ENCODE peak calls at places on chromosome 18, in six cellular contexts. C, F, P, R, L and W are unnamed samples.

GRCh38 chr18:3541549-3542386 is 91.8 kb downstream of the TGIF1 start:
- DNase-seq in C (no peak), F (no peak), P (no peak), R (no peak), L (no peak), W (no peak)

GRCh38 chr18:56756971-56757370 is 105.8 kb downstream of the WDR7 start:
- DNase-seq in C (no peak), F (peak; percentile 13), P (no peak), R (peak; percentile 36), L (no peak), W (no peak)

GRCh38 chr18:38940863-38941531 is 1375.4 kb upstream of the CELF4 start:
- DNase-seq in C (no peak), F (no peak), P (peak; percentile 57), R (no peak), L (peak; percentile 1), W (no peak)

GRCh38 chr18:29594494-29594893 is 1417.6 kb upstream of the CDH2 start:
- DNase-seq in C (no peak), F (no peak), P (no peak), R (no peak), L (no peak), W (no peak)

GRCh38 chr18:3655637-3656050 is 205.7 kb downstream of the TGIF1 start:
- DNase-seq in C (no peak), F (no peak), P (no peak), R (no peak), L (no peak), W (no peak)

GRCh38 chr18:2855560-2856350 is 8.9 kb downstream of the EMILIN2 start:
- DNase-seq in C (no peak), F (no peak), P (peak; percentile 74), R (no peak), L (no peak), W (no peak)

GRCh38 chr18:49857708-49858107 is 44.4 kb upstream of the ACAA2 start:
- DNase-seq in C (no peak), F (no peak), P (no peak), R (no peak), L (no peak), W (no peak)

GRCh38 chr18:7980136-7980535 is 413.0 kb downstream of the PTPRM start:
- DNase-seq in C (no peak), F (no peak), P (peak; percentile 5), R (no peak), L (no peak), W (no peak)

GRCh38 chr18:27887287-27887686 is 289.6 kb downstream of the CDH2 start:
- DNase-seq in C (no peak), F (no peak), P (no peak), R (no peak), L (no peak), W (no peak)

GRCh38 chr18:42159146-42159545 is 204.1 kb downstream of the PIK3C3 start:
- DNase-seq in C (no peak), F (no peak), P (peak; percentile 21), R (no peak), L (no peak), W (no peak)

GRCh38 chr18:42157878-42158277 is 202.8 kb downstream of the PIK3C3 start:
- DNase-seq in C (no peak), F (no peak), P (no peak), R (no peak), L (no peak), W (no peak)

GRCh38 chr18:42156266-42156665 is 201.2 kb downstream of the PIK3C3 start:
- DNase-seq in C (no peak), F (no peak), P (no peak), R (no peak), L (no peak), W (no peak)

GRCh38 chr18:42157420-42157819 is 202.4 kb downstream of the PIK3C3 start:
- DNase-seq in C (no peak), F (no peak), P (no peak), R (no peak), L (no peak), W (no peak)

DNA sequence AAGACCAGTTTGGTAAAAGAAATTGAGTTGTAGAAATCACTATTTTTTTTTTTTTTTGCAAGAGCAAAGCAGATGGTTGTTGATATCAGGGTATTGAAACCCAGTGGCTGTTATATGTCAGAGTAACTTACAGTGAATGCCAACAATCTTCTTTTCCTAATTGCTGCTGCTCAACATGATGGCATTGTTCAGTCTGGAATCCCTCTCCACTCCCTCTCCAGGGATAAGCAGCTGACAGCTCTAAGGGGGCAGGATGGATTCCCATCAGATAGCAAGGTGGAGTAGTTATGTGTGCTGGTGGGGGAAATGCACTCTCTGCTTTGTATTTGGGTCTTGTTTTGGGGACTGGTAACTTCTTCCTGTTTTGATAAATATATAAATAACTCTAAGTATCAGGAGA is 200.0 kb downstream of the PIK3C3 start:
- DNase-seq in C (no peak), F (no peak), P (no peak), R (no peak), L (no peak), W (no peak)
- H3K4me1 ChIP-seq in C (no peaks in the 10 kb centered on the region), F (no peaks in the 10 kb centered on the region), P (peaks cover 26% of the 10 kb centered on the region), R (no peaks in the 10 kb centered on the region), L (no peaks in the 10 kb centered on the region), W (no peaks in the 10 kb centered on the region)

GRCh38 chr18:55287935-55288868 is 299.8 kb downstream of the TCF4 start:
- DNase-seq in C (no peak), F (no peak), P (no peak), R (no peak), L (no peak), W (no peak)

GRCh38 chr18:55289048-55289447 is 298.9 kb downstream of the TCF4 start:
- DNase-seq in C (no peak), F (no peak), P (no peak), R (no peak), L (no peak), W (no peak)

GRCh38 chr18:55284614-55285013 is 303.4 kb downstream of the TCF4 start:
- DNase-seq in C (no peak), F (no peak), P (no peak), R (no peak), L (no peak), W (no peak)

GRCh38 chr18:55287146-55287806 is 300.7 kb downstream of the TCF4 start:
- DNase-seq in C (no peak), F (peak; percentile 40), P (no peak), R (no peak), L (no peak), W (no peak)

DNA sequence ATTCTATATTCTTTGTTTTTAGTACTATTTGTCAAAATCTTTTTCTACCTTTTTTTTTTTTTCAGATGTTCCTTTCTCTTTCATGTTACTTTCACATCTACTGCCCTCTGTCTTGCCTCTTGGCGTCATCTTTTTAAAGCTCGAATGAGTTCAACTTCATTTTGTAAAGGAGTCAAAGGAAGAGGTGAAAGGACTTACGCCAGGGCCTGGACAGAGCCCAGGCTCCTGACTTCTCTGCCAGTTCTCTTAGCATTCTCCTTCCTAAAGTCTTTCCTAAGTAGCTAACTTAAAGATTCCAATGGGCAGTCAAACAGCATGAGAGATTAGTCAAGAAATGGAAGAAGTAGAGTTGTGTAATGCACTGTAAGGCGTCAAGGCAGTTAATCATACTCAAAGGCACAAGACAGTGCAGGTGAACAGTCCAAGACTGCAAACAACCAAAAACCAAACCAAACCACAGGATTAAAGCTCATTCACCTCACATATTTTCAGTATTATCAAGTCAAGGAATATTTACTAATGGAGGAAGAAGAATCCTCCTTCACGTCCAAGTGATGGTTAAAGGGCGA is 301.7 kb downstream of the TCF4 start:
- DNase-seq in C (no peak), F (no peak), P (no peak), R (no peak), L (no peak), W (no peak)
- H3K4me1 ChIP-seq in C (no peaks in the 10 kb centered on the region), F (peaks cover 59% of the 10 kb centered on the region), P (no peaks in the 10 kb centered on the region), R (no peaks in the 10 kb centered on the region), L (no peaks in the 10 kb centered on the region), W (peaks cover 8% of the 10 kb centered on the region)

DNA sequence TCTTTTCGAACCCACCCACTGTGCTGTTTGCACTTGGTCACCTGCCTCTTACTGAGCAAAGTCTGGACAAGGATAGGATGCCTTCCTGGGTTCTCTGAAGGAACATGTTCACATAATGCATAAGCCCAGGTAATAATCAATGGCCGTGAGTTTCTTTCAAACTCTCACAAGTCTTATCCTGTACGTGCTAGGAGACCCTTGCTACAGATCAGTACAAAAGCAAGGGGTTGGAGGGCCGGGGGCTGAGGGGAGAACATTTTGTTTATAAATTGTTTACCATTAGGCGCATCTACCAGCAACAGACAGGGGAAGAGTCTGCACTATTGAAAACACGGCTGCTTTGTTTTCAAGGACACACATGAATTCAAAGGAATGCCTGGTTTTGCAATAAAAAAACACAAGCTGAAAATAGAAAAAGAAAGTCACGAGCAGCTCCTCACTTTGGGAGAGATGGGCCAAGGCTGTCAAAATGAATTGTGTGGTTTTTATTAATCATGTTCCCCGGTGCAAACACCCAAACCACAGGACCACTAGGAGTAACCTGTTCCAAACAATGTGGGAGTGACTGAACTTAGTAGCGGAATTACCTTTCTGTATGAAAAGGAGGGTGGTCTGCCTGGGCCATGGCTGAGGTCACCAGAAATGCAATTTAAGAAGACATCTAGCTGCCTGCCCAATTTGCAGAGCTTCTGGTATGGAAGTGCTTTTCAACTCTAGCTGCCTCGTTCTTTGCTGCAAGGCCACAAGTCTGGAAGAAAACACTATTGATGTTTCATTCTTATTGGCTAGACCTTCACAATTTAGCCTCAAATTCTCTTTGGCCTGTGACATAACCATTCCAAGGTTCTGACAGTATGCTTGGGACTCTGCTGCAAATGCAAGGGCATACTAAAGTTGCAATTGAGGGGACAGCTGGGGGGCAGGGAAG is 73.5 kb downstream of the CCBE1 start:
- DNase-seq in C (no peak), F (peak; percentile 23), P (no peak), R (no peak), L (no peak), W (no peak)
- H3K4me1 ChIP-seq in C (no peaks in the 10 kb centered on the region), F (no peaks in the 10 kb centered on the region), P (no peaks in the 10 kb centered on the region), R (no peaks in the 10 kb centered on the region), L (peaks cover 2% of the 10 kb centered on the region), W (peaks cover 16% of the 10 kb centered on the region)

GRCh38 chr18:13616041-13616440 is 110.3 kb downstream of the FAM210A start:
- DNase-seq in C (no peak), F (no peak), P (no peak), R (no peak), L (no peak), W (no peak)

GRCh38 chr18:13616525-13617035 is 109.8 kb downstream of the FAM210A start:
- DNase-seq in C (no peak), F (no peak), P (no peak), R (no peak), L (no peak), W (no peak)

GRCh38 chr18:13618760-13619438 is 107.5 kb downstream of the FAM210A start:
- DNase-seq in C (no peak), F (no peak), P (no peak), R (no peak), L (no peak), W (no peak)

GRCh38 chr18:13619505-13620205 is 106.7 kb downstream of the FAM210A start:
- DNase-seq in C (no peak), F (no peak), P (no peak), R (no peak), L (no peak), W (no peak)

DNA sequence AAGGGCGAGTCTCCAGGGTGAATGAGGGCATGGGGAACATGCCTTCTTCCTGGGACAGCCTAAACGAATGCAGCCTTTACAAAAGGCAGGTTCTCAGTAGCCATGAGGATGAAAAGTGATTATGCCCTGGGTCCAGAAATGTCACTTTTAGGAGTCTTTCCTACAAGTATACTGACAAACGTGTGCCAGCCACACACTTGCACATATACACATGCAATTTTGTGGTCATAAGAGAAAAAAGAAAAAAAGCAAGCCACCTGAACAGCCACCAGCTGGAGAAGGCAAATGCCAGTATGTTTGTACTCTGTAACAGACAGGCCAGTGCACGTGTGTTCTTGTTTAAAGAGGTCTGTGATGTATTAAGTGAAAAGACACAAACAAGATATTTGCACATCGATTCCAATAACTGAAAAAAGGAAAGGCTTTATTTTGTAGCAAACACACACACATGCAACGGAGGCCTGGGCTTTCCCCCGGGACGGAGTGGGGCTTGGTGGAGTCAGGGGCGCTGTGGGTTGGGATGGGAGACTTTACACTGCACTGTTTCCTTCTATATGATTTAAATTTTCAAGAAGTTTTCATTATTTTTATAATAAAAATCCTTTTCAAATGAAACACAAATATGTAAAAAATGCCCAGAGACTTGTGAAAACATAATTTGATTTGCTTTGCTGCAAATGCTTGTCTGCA is 108.4 kb downstream of the FAM210A start:
- DNase-seq in C (no peak), F (no peak), P (no peak), R (no peak), L (no peak), W (no peak)
- H3K4me1 ChIP-seq in C (no peaks in the 10 kb centered on the region), F (peaks cover 16% of the 10 kb centered on the region), P (peaks cover 8% of the 10 kb centered on the region), R (no peaks in the 10 kb centered on the region), L (no peaks in the 10 kb centered on the region), W (peaks cover 15% of the 10 kb centered on the region)